ENCODE peak calls at places on chromosomes 7 and 10, in ten cellular contexts. E is adrenal gland, B is left ventricle myocardium inferior, F is astrocyte of the spinal cord, G is NB4, N is AG04450, Z is IMR-90, W is choroid plexus epithelial cell, A is right lobe of liver, X is skeletal muscle cell. H is an unnamed sample.

GRCh38 chr10:75038335-75038734 is 73.1 kb upstream of the SAMD8 start:
- DNase-seq in E (peak), B (peak), F (peak), G (no peak), N (peak), Z (peak), W (peak), A (no peak), X (no peak), H (peak)

GRCh38 chr7:151623766-151624165 is 104.1 kb upstream of the RHEB start:
- DNase-seq in E (no peak), B (no peak), F (peak), G (no peak), N (no peak), Z (peak), W (peak), A (no peak), X (no peak), H (no peak)

GRCh38 chr7:128841961-128842673 is 11.9 kb downstream of the FLNC start:
- DNase-seq in E (no peak), B (peak), F (no peak), G (peak), N (no peak), Z (peak), W (peak), A (peak), X (no peak), H (peak)

GRCh38 chr10:80452688-80453391 is 1.3 kb upstream of the TSPAN14 start:
- DNase-seq in E (no peak), B (no peak), F (no peak), G (no peak), N (no peak), Z (no peak), W (no peak), A (peak), X (no peak), H (no peak)

GRCh38 chr7:44735403-44736165 is 13.1 kb upstream of the ZMIZ2 start:
- DNase-seq in E (no peak), B (no peak), F (peak), G (peak), N (peak), Z (peak), W (peak), A (no peak), X (peak), H (no peak)

GRCh38 chr10:56928717-56929116 is 567.7 kb upstream of the ZWINT start:
- DNase-seq in E (no peak), B (no peak), F (no peak), G (no peak), N (no peak), Z (no peak), W (no peak), A (no peak), X (no peak), H (no peak)

GRCh38 chr7:6360841-6361240 is 86.9 kb downstream of the DAGLB start:
- DNase-seq in E (no peak), B (no peak), F (no peak), G (peak), N (no peak), Z (peak), W (peak), A (no peak), X (no peak), H (no peak)

GRCh38 chr7:3427957-3428356 is 126.9 kb downstream of the SDK1 start:
- DNase-seq in E (no peak), B (no peak), F (no peak), G (peak), N (no peak), Z (no peak), W (no peak), A (no peak), X (no peak), H (no peak)

GRCh38 chr7:22109761-22110160 is 164.1 kb upstream of the CDCA7L start:
- DNase-seq in E (peak), B (no peak), F (no peak), G (peak), N (no peak), Z (peak), W (peak), A (no peak), X (no peak), H (peak)

GRCh38 chr7:27247000-27247399 is 4.4 kb downstream of the EVX1 start:
- DNase-seq in E (no peak), B (no peak), F (no peak), G (no peak), N (no peak), Z (no peak), W (no peak), A (no peak), X (no peak), H (no peak)

GRCh38 chr7:134186801-134187200 is 59.7 kb downstream of the LRGUK start:
- DNase-seq in E (no peak), B (no peak), F (no peak), G (no peak), N (no peak), Z (peak), W (peak), A (no peak), X (peak), H (no peak)

GRCh38 chr7:17043012-17043877 is 161.5 kb upstream of the AGR3 start:
- DNase-seq in E (no peak), B (no peak), F (peak), G (no peak), N (no peak), Z (peak), W (peak), A (no peak), X (no peak), H (peak)

GRCh38 chr7:137747359-137748031 is 99.3 kb downstream of the DGKI start:
- DNase-seq in E (no peak), B (no peak), F (no peak), G (no peak), N (no peak), Z (no peak), W (no peak), A (no peak), X (no peak), H (no peak)

GRCh38 chr10:114925675-114926204 is 12.3 kb upstream of the TRUB1 start:
- DNase-seq in E (peak), B (no peak), F (peak), G (peak), N (no peak), Z (peak), W (peak), A (no peak), X (no peak), H (no peak)

GRCh38 chr10:59553127-59553649 is 156.5 kb downstream of the SLC16A9 start:
- DNase-seq in E (no peak), B (no peak), F (no peak), G (no peak), N (no peak), Z (no peak), W (no peak), A (no peak), X (no peak), H (no peak)

GRCh38 chr7:40311307-40311706 is 176.5 kb downstream of the SUGCT start:
- DNase-seq in E (no peak), B (no peak), F (no peak), G (no peak), N (no peak), Z (no peak), W (no peak), A (no peak), X (no peak), H (no peak)

GRCh38 chr10:785539-786214 is 96.2 kb upstream of the DIP2C start:
- DNase-seq in E (no peak), B (no peak), F (no peak), G (no peak), N (no peak), Z (no peak), W (no peak), A (no peak), X (no peak), H (no peak)

GRCh38 chr7:90708841-90709317 is 112.8 kb downstream of the CDK14 start:
- DNase-seq in E (no peak), B (no peak), F (no peak), G (peak), N (no peak), Z (no peak), W (peak), A (no peak), X (no peak), H (peak)

GRCh38 chr7:109663806-109664205 is 1094.1 kb downstream of the DNAJB9 start:
- DNase-seq in E (no peak), B (no peak), F (no peak), G (no peak), N (no peak), Z (no peak), W (no peak), A (no peak), X (no peak), H (no peak)

GRCh38 chr7:128045766-128046165 is 14.5 kb upstream of the LRRC4 start:
- DNase-seq in E (no peak), B (no peak), F (no peak), G (no peak), N (no peak), Z (peak), W (no peak), A (no peak), X (no peak), H (peak)

GRCh38 chr7:154342971-154343633 is 290.9 kb downstream of the DPP6 start:
- DNase-seq in E (no peak), B (no peak), F (no peak), G (peak), N (no peak), Z (no peak), W (no peak), A (no peak), X (no peak), H (no peak)

GRCh38 chr10:17240617-17241016 is 12.6 kb downstream of the VIM start:
- DNase-seq in E (no peak), B (no peak), F (no peak), G (no peak), N (no peak), Z (no peak), W (no peak), A (no peak), X (no peak), H (no peak)

GRCh38 chr7:159075563-159076238 is 69.0 kb downstream of the VIPR2 start:
- DNase-seq in E (no peak), B (no peak), F (no peak), G (no peak), N (no peak), Z (no peak), W (no peak), A (no peak), X (no peak), H (no peak)

GRCh38 chr7:54166419-54166818 is 375.8 kb upstream of the VSTM2A start:
- DNase-seq in E (no peak), B (no peak), F (no peak), G (peak), N (no peak), Z (no peak), W (no peak), A (no peak), X (no peak), H (no peak)

GRCh38 chr7:17299477-17299991 is 1.1 kb downstream of the AHR start:
- DNase-seq in E (no peak), B (no peak), F (peak), G (peak), N (no peak), Z (peak), W (peak), A (no peak), X (no peak), H (peak)

GRCh38 chr10:8873310-8873709 is 818.8 kb downstream of the GATA3 start:
- DNase-seq in E (no peak), B (no peak), F (no peak), G (no peak), N (no peak), Z (no peak), W (no peak), A (no peak), X (no peak), H (no peak)

GRCh38 chr10:70131560-70131937 is 1.1 kb downstream of the AIFM2 start:
- DNase-seq in E (no peak), B (no peak), F (no peak), G (no peak), N (no peak), Z (no peak), W (no peak), A (no peak), X (no peak), H (no peak)
- H3K4me3 ChIP-seq in E (no peak), B (peak), F (peak), G (no peak), N (peak), Z (no peak), W (no peak), A (peak), X (no peak), H (no peak)

DNA sequence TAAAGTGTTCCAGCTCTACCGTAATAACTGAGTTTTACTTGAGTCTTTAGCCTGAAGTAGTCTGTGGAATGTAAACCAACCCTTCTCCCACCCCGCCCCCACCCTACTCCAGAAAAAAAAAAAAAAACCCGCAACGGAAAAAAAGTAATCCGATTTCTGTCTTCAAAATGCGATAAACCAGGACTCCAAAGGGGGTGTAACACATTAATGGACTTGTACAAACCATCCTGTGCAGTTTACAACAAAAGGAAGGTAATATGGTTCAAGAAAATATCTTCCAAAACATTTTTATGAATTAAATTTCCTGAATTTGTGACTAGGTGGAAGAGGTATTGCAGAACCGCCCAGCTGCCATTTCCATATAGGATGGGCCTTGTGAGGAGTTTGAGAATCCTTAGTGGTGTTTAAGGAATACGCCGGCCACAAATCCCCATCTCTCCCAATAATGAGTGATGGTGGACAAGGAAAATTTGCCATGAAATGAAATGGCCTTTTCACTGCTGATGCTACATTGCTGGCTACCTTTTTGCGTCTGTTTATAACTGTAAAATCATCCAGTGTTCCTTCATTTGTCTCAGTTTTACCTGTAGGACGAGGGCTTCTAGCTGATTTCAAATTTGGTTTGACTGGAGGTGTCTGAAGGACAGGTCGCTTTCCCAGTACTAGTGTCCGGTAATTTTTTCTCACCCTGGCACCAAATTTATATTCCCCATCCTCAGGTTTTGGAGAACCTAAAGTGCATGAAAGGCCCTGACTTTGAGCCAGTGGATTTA is 10.5 kb downstream of the SKIDA1 start:
- DNase-seq in E (no peak), B (no peak), F (peak), G (no peak), N (no peak), Z (no peak), W (peak), A (no peak), X (no peak), H (no peak)
- H3K4me3 ChIP-seq in E (no peak), B (peak), F (peak), G (no peak), N (peak), Z (no peak), W (peak), A (peak), X (peak), H (peak)

DNA sequence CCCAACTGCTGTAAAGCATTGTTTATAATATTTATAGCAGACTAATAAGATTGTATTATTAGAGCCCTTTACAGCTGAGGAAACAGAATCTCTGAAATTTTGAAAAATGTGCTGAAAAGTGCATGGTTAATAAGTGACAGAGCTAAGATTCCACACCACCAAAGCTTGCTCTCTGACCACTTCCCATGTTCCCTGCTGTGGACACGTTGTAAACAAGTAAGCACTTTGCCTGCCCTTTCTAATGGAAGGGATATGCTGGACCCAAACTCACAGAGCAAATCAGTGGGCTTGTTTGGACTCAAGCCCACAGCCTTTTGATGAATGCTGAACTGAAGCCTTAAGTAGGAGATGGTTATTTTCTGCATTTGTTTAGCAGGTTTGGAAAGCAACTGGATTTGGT is 214.0 kb upstream of the TMEM72 start:
- DNase-seq in E (no peak), B (no peak), F (peak), G (no peak), N (no peak), Z (no peak), W (peak), A (no peak), X (no peak), H (no peak)
- H3K4me3 ChIP-seq in E (no peak), B (no peak), F (no peak), G (no peak), N (no peak), Z (no peak), W (no peak), A (no peak), X (no peak), H (no peak)

GRCh38 chr7:19114591-19114855 is 2.9 kb downstream of the TWIST1 start:
- DNase-seq in E (no peak), B (no peak), F (no peak), G (no peak), N (no peak), Z (peak), W (peak), A (no peak), X (no peak), H (no peak)
- H3K4me3 ChIP-seq in E (no peak), B (peak), F (peak), G (no peak), N (peak), Z (peak), W (peak), A (no peak), X (peak), H (peak)

DNA sequence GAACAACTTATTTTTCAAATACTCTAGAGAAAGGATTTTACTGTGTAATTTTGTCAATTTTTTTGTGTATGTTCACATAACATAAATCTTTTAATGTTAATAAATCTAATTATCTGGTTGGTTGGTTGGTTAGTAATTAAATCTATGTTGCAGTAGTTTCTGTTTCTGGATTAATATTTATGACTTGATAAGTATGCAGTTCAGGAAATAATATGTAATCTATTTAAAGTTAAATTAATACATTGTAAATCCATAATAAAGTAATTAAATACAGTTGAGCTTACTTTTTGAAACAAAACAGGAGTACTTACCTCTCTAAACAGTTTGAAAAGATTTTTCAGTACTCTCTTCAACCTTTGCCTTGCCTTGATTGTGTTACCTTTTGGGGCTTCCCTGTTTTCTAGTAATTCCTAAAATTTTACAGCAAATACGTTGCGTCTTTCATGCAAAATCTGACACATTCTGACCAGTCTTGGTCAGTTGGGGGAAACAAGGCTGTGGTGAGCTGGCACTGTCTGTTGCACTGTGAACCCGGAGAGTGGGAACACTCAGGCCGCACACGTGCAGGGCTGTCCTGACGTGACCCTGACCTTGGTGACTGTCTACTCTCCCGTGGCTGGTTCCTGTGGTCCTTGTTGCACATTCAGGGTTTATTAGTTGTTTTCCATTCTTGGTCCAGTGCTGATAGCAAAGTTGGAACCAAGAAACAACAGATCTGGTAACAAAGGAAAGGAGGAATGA is 45.6 kb upstream of the FGL2 start:
- DNase-seq in E (peak), B (peak), F (no peak), G (peak), N (no peak), Z (no peak), W (no peak), A (peak), X (no peak), H (peak)
- H3K4me3 ChIP-seq in E (no peak), B (peak), F (no peak), G (peak), N (no peak), Z (no peak), W (no peak), A (peak), X (no peak), H (no peak)

GRCh38 chr7:20798081-20798693 is 11.5 kb upstream of the SP8 start:
- DNase-seq in E (no peak), B (no peak), F (no peak), G (peak), N (no peak), Z (no peak), W (peak), A (peak), X (no peak), H (no peak)

GRCh38 chr7:20797174-20798080 is 10.7 kb upstream of the SP8 start:
- DNase-seq in E (no peak), B (no peak), F (no peak), G (peak), N (no peak), Z (no peak), W (no peak), A (no peak), X (no peak), H (no peak)

GRCh38 chr7:20795361-20795760 is 8.7 kb upstream of the SP8 start:
- DNase-seq in E (no peak), B (no peak), F (no peak), G (no peak), N (no peak), Z (no peak), W (no peak), A (no peak), X (no peak), H (no peak)

GRCh38 chr7:20795881-20796280 is 9.2 kb upstream of the SP8 start:
- DNase-seq in E (no peak), B (no peak), F (no peak), G (no peak), N (no peak), Z (no peak), W (no peak), A (no peak), X (no peak), H (peak)

GRCh38 chr7:20796565-20796964 is 9.9 kb upstream of the SP8 start:
- DNase-seq in E (no peak), B (no peak), F (no peak), G (no peak), N (no peak), Z (no peak), W (no peak), A (no peak), X (no peak), H (no peak)
- H3K4me3 ChIP-seq in E (no peak), B (no peak), F (no peak), G (no peak), N (no peak), Z (no peak), W (no peak), A (no peak), X (no peak), H (no peak)